ENCODE peak calls at places on chromosomes 3 and 15, in four cellular contexts. N is IMR-90, H is GM12878, V is K562. F is an unnamed sample.

GRCh38 chr3:158420654-158421396 is 150.2 kb upstream of the MLF1 start:
- DNase-seq in N (peak; percentile 90), H (peak; percentile 71), V (no peak), F (no peak)

GRCh38 chr15:85671156-85671555 is 123.6 kb downstream of the KLHL25 start:
- DNase-seq in N (no peak), H (no peak), V (no peak), F (no peak)

GRCh38 chr3:53238051-53238850 is 17.6 kb downstream of the TKT start:
- DNase-seq in N (peak; percentile 97), H (no peak), V (no peak), F (peak; percentile 98)

GRCh38 chr3:98709433-98709832 is 53.7 kb upstream of the ST3GAL6 start:
- DNase-seq in N (no peak), H (no peak), V (no peak), F (no peak)

GRCh38 chr3:188890572-188891270 is 281.1 kb upstream of the TPRG1 start:
- DNase-seq in N (peak; percentile 84), H (no peak), V (no peak), F (peak; percentile 22)

GRCh38 chr15:75869446-75869845 is 26.2 kb downstream of the UBE2Q2 start:
- DNase-seq in N (no peak), H (no peak), V (no peak), F (no peak)

GRCh38 chr3:72582211-72582878 is 265.9 kb downstream of the SHQ1 start:
- DNase-seq in N (no peak), H (peak; percentile 76), V (no peak), F (no peak)

GRCh38 chr3:190617185-190617584 is 103.3 kb downstream of the IL1RAP start:
- DNase-seq in N (no peak), H (peak; percentile 25), V (no peak), F (no peak)

GRCh38 chr15:82952156-82953081 is at the start of gene HOMER2:
- DNase-seq in N (no peak), H (no peak), V (peak; percentile 66), F (no peak)

GRCh38 chr3:53342353-53342752 is 5.0 kb downstream of the DCP1A start:
- DNase-seq in N (peak; percentile 16), H (no peak), V (no peak), F (peak; percentile 15)

GRCh38 chr3:170563712-170564423 is 22.0 kb downstream of the SLC7A14 start:
- DNase-seq in N (peak; percentile 82), H (peak; percentile 23), V (no peak), F (peak; percentile 86)

GRCh38 chr3:185733980-185734724 is 90.7 kb downstream of the IGF2BP2 start:
- DNase-seq in N (peak; percentile 89), H (no peak), V (peak; percentile 64), F (peak; percentile 87)

GRCh38 chr3:28853830-28854229 is 427.0 kb upstream of the RBMS3 start:
- DNase-seq in N (peak; percentile 45), H (no peak), V (no peak), F (peak; percentile 19)

GRCh38 chr15:84834227-84834955 is 17.2 kb downstream of the ALPK3 start:
- DNase-seq in N (no peak), H (no peak), V (no peak), F (no peak)

GRCh38 chr3:133472889-133473288 is 73.0 kb downstream of the BFSP2 start:
- DNase-seq in N (no peak), H (no peak), V (no peak), F (no peak)

GRCh38 chr3:10442151-10442795 is 63.1 kb downstream of the ATP2B2 start:
- DNase-seq in N (peak; percentile 64), H (no peak), V (no peak), F (no peak)

GRCh38 chr3:187101184-187102072 is 37.9 kb downstream of the RPL39L start:
- DNase-seq in N (peak; percentile 71), H (no peak), V (peak; percentile 42), F (peak; percentile 90)

GRCh38 chr3:141476033-141476432 is 10.8 kb upstream of the RASA2 start:
- DNase-seq in N (no peak), H (no peak), V (no peak), F (no peak)

GRCh38 chr3:147372525-147373027 is 33.8 kb downstream of the ZIC4 start:
- DNase-seq in N (no peak), H (no peak), V (no peak), F (no peak)

GRCh38 chr3:169041677-169042171 is 621.8 kb downstream of the MECOM start:
- DNase-seq in N (peak; percentile 80), H (no peak), V (peak; percentile 11), F (peak; percentile 87)

GRCh38 chr3:70856414-70857162 is 544.1 kb upstream of the MDFIC2 start:
- DNase-seq in N (peak; percentile 99), H (no peak), V (no peak), F (peak; percentile 42)

GRCh38 chr15:38217181-38217580 is 35.5 kb upstream of the SPRED1 start:
- DNase-seq in N (peak; percentile 76), H (no peak), V (no peak), F (no peak)

GRCh38 chr3:111362286-111363009 is 179.5 kb upstream of the CD96 start:
- DNase-seq in N (no peak), H (no peak), V (no peak), F (no peak)

GRCh38 chr3:64150527-64151238 is 74.6 kb downstream of the PRICKLE2 start:
- DNase-seq in N (peak; percentile 99), H (no peak), V (no peak), F (peak; percentile 80)

GRCh38 chr3:150114273-150114672 is 143.6 kb upstream of the PFN2 start:
- DNase-seq in N (no peak), H (no peak), V (no peak), F (no peak)

GRCh38 chr15:38631126-38632075 is 66.8 kb upstream of the RASGRP1 start:
- DNase-seq in N (no peak), H (no peak), V (no peak), F (no peak)

GRCh38 chr15:101614001-101614585 is 38.1 kb downstream of the TM2D3 start:
- DNase-seq in N (no peak), H (no peak), V (no peak), F (no peak)

GRCh38 chr3:190458040-190458439 is 8.3 kb upstream of the TMEM207 start:
- DNase-seq in N (no peak), H (no peak), V (no peak), F (no peak)

GRCh38 chr3:58536501-58537411 is at the start of gene ACOX2:
- DNase-seq in N (peak; percentile 70), H (no peak), V (no peak), F (peak; percentile 43)

GRCh38 chr3:190239325-190239724 is 82.9 kb downstream of the CLDN1 start:
- DNase-seq in N (no peak), H (no peak), V (no peak), F (no peak)

GRCh38 chr3:80405618-80406017 is 637.8 kb upstream of the ROBO1 start:
- DNase-seq in N (no peak), H (no peak), V (no peak), F (no peak)

DNA sequence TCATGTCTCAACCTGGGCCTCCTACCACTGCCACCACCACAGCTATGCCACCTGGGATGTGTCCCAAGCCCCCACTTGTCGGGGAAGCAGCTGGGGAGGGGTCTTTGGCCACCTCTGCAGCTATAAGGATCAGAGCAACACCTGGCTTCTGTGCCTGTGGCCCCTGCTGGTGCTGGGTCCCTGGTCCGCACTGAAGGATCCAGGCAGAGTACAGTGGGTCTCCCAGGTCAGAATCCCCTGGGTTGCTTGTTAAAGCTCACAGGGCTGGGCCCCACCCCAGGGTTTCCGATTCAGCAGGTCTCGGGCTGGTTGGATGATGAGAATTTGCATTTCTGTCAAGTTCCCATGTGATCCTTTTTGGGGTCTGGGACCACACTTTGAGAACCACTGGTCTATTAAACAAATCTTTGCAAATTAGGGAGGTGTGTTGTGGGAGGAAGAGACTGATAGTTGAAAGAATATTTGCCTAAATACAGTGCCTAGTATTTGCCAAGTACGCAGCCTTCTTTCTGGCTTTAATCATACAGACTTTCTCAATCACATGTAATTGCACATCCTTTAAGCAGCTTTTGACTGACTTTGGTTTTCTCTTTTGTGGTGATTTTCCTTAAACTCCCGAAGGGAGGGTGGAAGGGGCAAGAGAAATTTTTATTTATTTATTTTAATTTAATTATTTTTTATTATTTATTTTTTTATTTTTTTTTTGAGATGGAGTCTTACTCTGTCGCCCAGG is 127.3 kb downstream of the IGF1R start:
- DNase-seq in N (no peak), H (no peak), V (no peak), F (no peak)
- TF ChIP-seq FOS in N (no peak), H (no peak), V (no peak), F (no peak)

GRCh38 chr15:99228120-99228770 is 21.1 kb downstream of the TTC23 start:
- DNase-seq in N (no peak), H (no peak), V (no peak), F (no peak)
- H3K27ac ChIP-seq in N (no peak overlapping the region), H (no peak overlapping the region), V (no peak overlapping the region), F (no peak overlapping the region)

GRCh38 chr3:156687023-156687422 is 12.6 kb downstream of the TIPARP start:
- DNase-seq in N (peak; percentile 36), H (no peak), V (no peak), F (no peak)
- TF ChIP-seq FOS in N (no peak), H (no peak), V (no peak), F (no peak)

DNA sequence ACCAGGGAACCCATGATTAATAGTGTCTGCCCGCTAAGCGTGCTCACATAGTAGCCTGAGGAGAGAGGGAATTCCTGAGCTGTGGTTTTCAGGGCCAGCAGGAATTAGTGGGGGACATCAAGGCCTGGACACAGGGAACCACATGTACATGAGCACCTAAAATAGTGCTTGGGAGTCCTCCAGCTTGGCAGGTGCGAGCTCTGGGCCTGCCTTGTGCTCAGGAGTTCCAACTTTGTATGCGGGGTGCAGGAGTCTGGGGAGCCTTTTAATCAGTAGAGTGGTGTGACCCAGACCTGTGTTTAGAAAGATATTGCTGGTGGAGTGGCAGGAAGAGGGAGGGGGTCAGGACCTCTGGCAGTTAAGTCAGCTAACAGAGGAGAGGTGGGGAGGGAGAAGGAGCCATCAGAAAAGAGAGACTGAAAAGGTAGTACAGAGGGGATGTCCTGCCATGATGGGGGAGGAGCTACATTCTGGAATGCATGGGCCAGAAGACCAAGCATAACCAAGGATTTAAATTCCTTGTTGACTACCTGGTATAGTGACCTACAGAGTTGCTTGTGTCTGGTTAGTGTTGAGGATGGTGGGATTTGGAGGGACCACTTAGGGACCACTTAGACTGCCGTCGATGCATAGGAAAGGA is 1.9 kb downstream of the DAG1 start:
- DNase-seq in N (no peak), H (no peak), V (no peak), F (no peak)
- H3K27ac ChIP-seq in N (peak overlapping the region; percentile 7), H (no peak overlapping the region), V (peak overlapping the region; percentile 85), F (no peak overlapping the region)

DNA sequence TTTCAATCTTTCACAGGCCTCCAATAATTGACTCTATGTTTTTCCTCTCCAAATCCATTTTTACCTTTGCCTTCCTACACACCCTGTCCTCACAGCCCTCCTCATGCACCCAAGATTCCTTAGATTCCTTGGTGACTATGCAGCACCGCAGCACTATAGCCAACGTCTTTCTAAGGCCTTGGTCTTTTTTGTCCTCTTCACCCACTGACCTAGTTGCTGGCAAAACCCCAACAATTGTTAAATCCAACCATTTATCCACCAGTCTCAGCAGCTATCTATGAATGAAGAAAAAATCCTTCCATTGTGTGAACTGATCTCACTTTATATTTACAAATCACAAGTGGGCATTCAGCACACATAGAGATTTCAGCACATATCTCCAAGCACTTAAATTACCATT is 203.9 kb downstream of the VGLL3 start:
- DNase-seq in N (peak; percentile 22), H (no peak), V (no peak), F (no peak)
- TF ChIP-seq FOS in N (no peak), H (no peak), V (no peak), F (no peak)

F was measured in endothelial cell of umbilical vein.